ENCODE peak calls at places on chromosomes 5 and 9, in six cellular contexts. F is foreskin fibroblast, K is AG10803, A is DND-41, J is psoas muscle, R is spleen. E is an unnamed sample.

GRCh38 chr9:86534572-86535258 is 180.5 kb upstream of the TUT7 start:
- DNase-seq in F (peak), K (peak), A (no peak), J (no peak), R (no peak), E (no peak)

GRCh38 chr5:73826761-73827450 is 200.9 kb downstream of the ARHGEF28 start:
- DNase-seq in F (peak), K (peak), A (no peak), J (no peak), R (no peak), E (no peak)

GRCh38 chr5:10521466-10522223 is 42.2 kb upstream of the ANKRD33B start:
- DNase-seq in F (no peak), K (no peak), A (no peak), J (no peak), R (no peak), E (no peak)

GRCh38 chr9:32264171-32264862 is 120.1 kb upstream of the ACO1 start:
- DNase-seq in F (no peak), K (no peak), A (no peak), J (no peak), R (no peak), E (no peak)

GRCh38 chr9:113659039-113659438 is 195.5 kb downstream of the RGS3 start:
- DNase-seq in F (no peak), K (no peak), A (no peak), J (no peak), R (no peak), E (no peak)

GRCh38 chr5:4868140-4868735 is 271.9 kb upstream of the ADAMTS16 start:
- DNase-seq in F (peak), K (peak), A (peak), J (peak), R (no peak), E (peak)

GRCh38 chr5:2685651-2686050 is 65.8 kb downstream of the IRX2 start:
- DNase-seq in F (no peak), K (no peak), A (no peak), J (no peak), R (no peak), E (no peak)

GRCh38 chr5:7329712-7330111 is 66.2 kb upstream of the ADCY2 start:
- DNase-seq in F (no peak), K (no peak), A (no peak), J (no peak), R (no peak), E (no peak)

GRCh38 chr5:82984786-82985762 is 92.1 kb downstream of the TMEM167A start:
- DNase-seq in F (no peak), K (no peak), A (no peak), J (no peak), R (no peak), E (no peak)

GRCh38 chr5:39948867-39949468 is 524.2 kb upstream of the DAB2 start:
- DNase-seq in F (peak), K (peak), A (peak), J (no peak), R (no peak), E (peak)

GRCh38 chr5:153770066-153770465 is 268.6 kb downstream of the FAM114A2 start:
- DNase-seq in F (no peak), K (no peak), A (no peak), J (no peak), R (no peak), E (no peak)

GRCh38 chr5:67165524-67166459 is 30.8 kb downstream of the CD180 start:
- DNase-seq in F (peak), K (peak), A (peak), J (peak), R (peak), E (peak)

GRCh38 chr5:115069087-115069968 is 100.4 kb downstream of the TRIM36 start:
- DNase-seq in F (peak), K (peak), A (peak), J (no peak), R (no peak), E (peak)

GRCh38 chr5:37839441-37840035 is 303 bp downstream of the GDNF start:
- DNase-seq in F (peak), K (peak), A (no peak), J (peak), R (no peak), E (peak)

GRCh38 chr9:115883467-115884329 is 269.9 kb upstream of the PAPPA start:
- DNase-seq in F (peak), K (peak), A (no peak), J (no peak), R (no peak), E (peak)

GRCh38 chr5:61817472-61818326 is 485.6 kb downstream of the ZSWIM6 start:
- DNase-seq in F (peak), K (peak), A (no peak), J (no peak), R (no peak), E (no peak)

GRCh38 chr5:175657593-175658271 is at the start of gene HRH2:
- DNase-seq in F (no peak), K (no peak), A (peak), J (peak), R (peak), E (no peak)

GRCh38 chr5:39475055-39475454 is 50.3 kb upstream of the DAB2 start:
- DNase-seq in F (no peak), K (peak), A (no peak), J (no peak), R (no peak), E (no peak)

GRCh38 chr5:74639538-74640449 is 734 bp downstream of the ENC1 start:
- DNase-seq in F (peak), K (peak), A (peak), J (peak), R (no peak), E (peak)

GRCh38 chr5:150486402-150487198 is 21.3 kb upstream of the NDST1 start:
- DNase-seq in F (peak), K (peak), A (no peak), J (peak), R (peak), E (peak)

GRCh38 chr9:125889524-125890473 is 142.6 kb downstream of the PBX3 start:
- DNase-seq in F (peak), K (peak), A (no peak), J (peak), R (peak), E (peak)

GRCh38 chr5:56195016-56195415 is 38.1 kb downstream of the ANKRD55 start:
- DNase-seq in F (no peak), K (no peak), A (no peak), J (no peak), R (no peak), E (no peak)

GRCh38 chr9:92180669-92181181 is 65.5 kb upstream of the SPTLC1 start:
- DNase-seq in F (peak), K (peak), A (no peak), J (no peak), R (no peak), E (peak)

GRCh38 chr5:99721487-99721886 is 792.7 kb upstream of the CHD1 start:
- DNase-seq in F (no peak), K (no peak), A (no peak), J (no peak), R (no peak), E (no peak)

GRCh38 chr5:143713331-143714032 is 98.5 kb upstream of the HMHB1 start:
- DNase-seq in F (peak), K (peak), A (no peak), J (no peak), R (no peak), E (no peak)

GRCh38 chr5:179346401-179346800 is 1.1 kb upstream of the ADAMTS2 start:
- DNase-seq in F (no peak), K (no peak), A (no peak), J (no peak), R (peak), E (no peak)

GRCh38 chr5:72151169-72151568 is 43.9 kb downstream of the MAP1B start:
- DNase-seq in F (peak), K (peak), A (no peak), J (no peak), R (no peak), E (no peak)

GRCh38 chr5:96601200-96601599 is 61.0 kb upstream of the CAST start:
- DNase-seq in F (no peak), K (no peak), A (no peak), J (no peak), R (no peak), E (no peak)

GRCh38 chr5:90997082-90997481 is 386.0 kb downstream of the ARRDC3 start:
- DNase-seq in F (no peak), K (no peak), A (no peak), J (no peak), R (no peak), E (no peak)

GRCh38 chr5:172683696-172684464 is 42.8 kb downstream of the NEURL1B start:
- DNase-seq in F (peak), K (no peak), A (no peak), J (peak), R (peak), E (no peak)

GRCh38 chr5:180785794-180786221 is 16.8 kb downstream of the MGAT1 start:
- DNase-seq in F (peak), K (peak), A (no peak), J (peak), R (peak), E (no peak)

GRCh38 chr5:149211566-149211965 is 60.1 kb upstream of the AFAP1L1 start:
- DNase-seq in F (peak), K (peak), A (no peak), J (no peak), R (no peak), E (no peak)

GRCh38 chr5:33588654-33589372 is 148.0 kb downstream of the TARS1 start:
- DNase-seq in F (no peak), K (no peak), A (peak), J (no peak), R (no peak), E (peak)

GRCh38 chr5:38023799-38024198 is 184.0 kb upstream of the GDNF start:
- DNase-seq in F (peak), K (no peak), A (no peak), J (no peak), R (no peak), E (no peak)

GRCh38 chr9:122347348-122348287 is 23.2 kb upstream of the PTGS1 start:
- DNase-seq in F (peak), K (peak), A (no peak), J (no peak), R (peak), E (no peak)

GRCh38 chr5:6712136-6712581 is 1.1 kb upstream of the TENT4A start:
- DNase-seq in F (peak), K (peak), A (peak), J (peak), R (peak), E (peak)

GRCh38 chr5:141762316-141762715 is 80.3 kb upstream of the ARAP3 start:
- DNase-seq in F (no peak), K (no peak), A (no peak), J (no peak), R (no peak), E (no peak)

GRCh38 chr5:141763526-141763925 is 81.5 kb upstream of the ARAP3 start:
- DNase-seq in F (no peak), K (no peak), A (no peak), J (no peak), R (no peak), E (no peak)

GRCh38 chr5:141760753-141761152 is 78.7 kb upstream of the ARAP3 start:
- DNase-seq in F (no peak), K (no peak), A (no peak), J (no peak), R (no peak), E (no peak)

GRCh38 chr5:141760193-141760592 is 78.2 kb upstream of the ARAP3 start:
- DNase-seq in F (no peak), K (no peak), A (no peak), J (no peak), R (no peak), E (no peak)

DNA sequence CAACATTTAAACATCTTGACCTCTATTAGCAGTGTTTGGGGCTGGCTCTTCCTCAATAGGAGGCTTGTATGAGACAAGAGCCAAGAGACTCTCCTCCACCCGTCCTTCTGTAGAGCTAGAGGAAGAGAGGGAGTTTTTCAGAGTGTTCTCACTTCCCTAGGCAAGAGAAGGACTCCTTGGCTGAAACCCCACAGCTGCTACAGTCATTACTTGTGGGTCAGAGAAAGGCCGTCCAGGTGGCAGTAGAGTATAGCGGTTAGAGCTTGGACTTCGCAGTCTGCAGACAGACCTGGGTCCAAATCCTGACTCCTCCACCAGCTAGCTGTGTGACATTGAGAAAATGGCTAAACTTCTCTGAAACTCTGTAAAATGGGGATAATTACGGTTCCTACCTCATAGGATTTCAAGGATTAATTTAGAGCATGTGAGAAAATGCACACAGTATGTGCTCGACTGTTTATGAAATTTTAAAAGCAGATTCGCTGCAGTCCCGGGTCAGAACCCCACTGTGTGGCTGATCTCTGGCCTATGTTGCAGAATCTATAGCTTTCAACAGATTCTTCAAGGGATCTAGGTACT is 80.8 kb upstream of the ARAP3 start:
- DNase-seq in F (no peak), K (no peak), A (no peak), J (no peak), R (no peak), E (peak)
- TF ChIP-seq CTCF in F (no peak), K (no peak), A (no peak), J (no peak), R (no peak), E (no peak)

GRCh38 chr5:41794478-41794877 is 75.7 kb downstream of the OXCT1 start:
- DNase-seq in F (peak), K (peak), A (no peak), J (no peak), R (no peak), E (no peak)
- H3K4me3 ChIP-seq in F (no peak), K (peak), A (no peak), J (no peak), R (no peak), E (no peak)

GRCh38 chr9:69975681-69976080 is 68.0 kb upstream of the MAMDC2 start:
- DNase-seq in F (peak), K (peak), A (no peak), J (no peak), R (no peak), E (no peak)
- TF ChIP-seq CTCF in F (no peak), K (no peak), A (no peak), J (no peak), R (no peak), E (no peak)

DNA sequence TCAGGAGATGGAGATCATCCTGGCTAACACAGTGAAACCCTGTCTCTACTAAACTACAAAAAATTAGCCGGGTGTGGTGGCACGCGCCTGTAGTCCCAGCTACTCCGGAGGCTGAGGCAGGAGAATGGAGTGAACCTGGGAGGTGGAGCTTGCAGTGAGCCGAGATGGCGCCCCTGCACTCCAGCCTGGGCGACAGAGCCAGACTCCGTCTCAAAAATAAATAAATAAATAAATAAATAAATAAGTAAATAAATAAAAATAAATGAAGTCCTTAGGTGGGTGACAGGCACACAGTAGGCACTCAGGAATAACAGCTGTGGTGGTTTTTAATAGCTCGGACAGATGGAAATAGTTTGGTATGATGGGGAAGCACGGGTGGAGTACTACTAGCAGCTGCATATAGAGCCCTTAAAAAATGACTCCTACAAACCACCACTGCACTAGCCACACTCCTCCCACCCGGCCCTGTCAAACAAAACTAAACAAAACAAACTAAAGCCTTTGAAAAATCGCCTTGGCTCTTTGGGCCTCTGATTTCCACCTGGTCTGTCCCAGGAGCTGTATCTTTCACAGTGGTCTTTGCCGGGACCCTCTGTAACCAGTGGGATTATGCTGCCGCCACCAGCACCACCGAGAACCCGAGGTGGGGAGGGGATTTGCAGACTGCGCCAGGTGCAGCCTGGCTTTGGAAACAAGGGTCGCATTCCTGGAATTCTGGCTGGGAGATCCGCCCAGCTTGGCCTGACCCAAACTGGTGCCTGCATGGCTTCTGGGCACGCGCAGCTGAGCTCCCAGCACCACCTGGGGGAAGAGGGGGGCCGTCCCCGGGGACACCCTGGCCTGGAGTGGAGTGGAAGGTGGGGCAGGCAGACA is 5.1 kb upstream of the WDR5 start:
- DNase-seq in F (no peak), K (peak), A (no peak), J (peak), R (no peak), E (no peak)
- H3K4me3 ChIP-seq in F (no peak), K (no peak), A (no peak), J (peak), R (no peak), E (no peak)

E was measured in GM12865.